ENCODE peak calls at places on chromosomes 7 and 10, in four cellular contexts. M is fibroblast of gingiva, Y is HEK293T, U is chondrocyte. W is an unnamed sample.
A peak's percentile ranks its signal among the peaks of the same experiment; 100 is the strongest.

GRCh38 chr7:46999866-47000265 is 582.0 kb downstream of the TNS3 start:
- DNase-seq in M (peak; percentile 14), Y (no peak), U (no peak), W (no peak)

GRCh38 chr7:156379242-156380070 is 261.1 kb upstream of the RNF32 start:
- DNase-seq in M (no peak), Y (no peak), U (no peak), W (no peak)

GRCh38 chr10:104435822-104436221 is 82.2 kb downstream of the CFAP58 start:
- DNase-seq in M (peak; percentile 50), Y (no peak), U (no peak), W (no peak)

GRCh38 chr7:121329460-121330052 is 756 bp downstream of the WNT16 start:
- DNase-seq in M (no peak), Y (peak; percentile 21), U (peak; percentile 90), W (peak; percentile 64)

GRCh38 chr7:54839538-54840213 is 80.7 kb upstream of the SEC61G start:
- DNase-seq in M (peak; percentile 64), Y (peak; percentile 29), U (no peak), W (peak; percentile 64)

GRCh38 chr7:23693224-23693623 is 13.2 kb downstream of the FAM221A start:
- DNase-seq in M (no peak), Y (no peak), U (no peak), W (no peak)

GRCh38 chr10:123100030-123100762 is 35.6 kb upstream of the HMX3 start:
- DNase-seq in M (no peak), Y (no peak), U (no peak), W (peak; percentile 14)

GRCh38 chr7:80088705-80089104 is 45.9 kb upstream of the GNAI1 start:
- DNase-seq in M (peak; percentile 13), Y (no peak), U (no peak), W (no peak)

GRCh38 chr10:112278871-112279270 is 4.3 kb upstream of the TECTB start:
- DNase-seq in M (no peak), Y (no peak), U (no peak), W (peak; percentile 5)

GRCh38 chr10:70494966-70495365 is 16.4 kb downstream of the PALD1 start:
- DNase-seq in M (no peak), Y (no peak), U (no peak), W (no peak)

GRCh38 chr7:44784364-44784763 is 12.1 kb upstream of the PPIA start:
- DNase-seq in M (no peak), Y (no peak), U (no peak), W (no peak)

GRCh38 chr7:103343758-103344452 is 662 bp downstream of the DNAJC2 start:
- DNase-seq in M (peak; percentile 20), Y (peak; percentile 18), U (no peak), W (peak; percentile 42)

GRCh38 chr10:25820496-25821415 is 113.3 kb upstream of the MYO3A start:
- DNase-seq in M (no peak), Y (no peak), U (no peak), W (no peak)

GRCh38 chr10:86958109-86958830 is at the start of gene SNCG:
- DNase-seq in M (no peak), Y (peak; percentile 36), U (peak; percentile 85), W (no peak)

GRCh38 chr10:114437456-114438292 is 33.4 kb upstream of the AFAP1L2 start:
- DNase-seq in M (no peak), Y (peak; percentile 43), U (no peak), W (peak; percentile 28)

GRCh38 chr7:50665403-50666123 is 100.4 kb upstream of the DDC start:
- DNase-seq in M (no peak), Y (no peak), U (no peak), W (no peak)

GRCh38 chr7:140316165-140316661 is 82.1 kb downstream of the SLC37A3 start:
- DNase-seq in M (peak; percentile 85), Y (no peak), U (no peak), W (no peak)

GRCh38 chr10:118970770-118971169 is 58.7 kb upstream of the NANOS1 start:
- DNase-seq in M (no peak), Y (no peak), U (no peak), W (no peak)